ENCODE peak calls at places on chromosomes 5 and 9, in five cellular contexts. W, I, L, H and J are unnamed samples.

GRCh38 chr5:149128023-149128875 is 13.0 kb upstream of the ABLIM3 start:
- DNase-seq in W (peak; percentile 51), I (peak; percentile 74), L (no peak), H (peak; percentile 40), J (no peak)

GRCh38 chr9:112885324-112885723 is 5.4 kb downstream of the SLC46A2 start:
- DNase-seq in W (no peak), I (no peak), L (no peak), H (no peak), J (no peak)

GRCh38 chr5:57302164-57302563 is 128.3 kb downstream of the GPBP1 start:
- DNase-seq in W (peak; percentile 46), I (peak; percentile 61), L (peak; percentile 16), H (no peak), J (no peak)

GRCh38 chr9:114006931-114007691 is 71.0 kb downstream of the AMBP start:
- DNase-seq in W (no peak), I (no peak), L (no peak), H (no peak), J (peak; percentile 2)

GRCh38 chr5:92627186-92627585 is 953.8 kb downstream of the NR2F1-AS1 start:
- DNase-seq in W (no peak), I (no peak), L (no peak), H (no peak), J (no peak)

GRCh38 chr5:131677115-131677514 is 42.1 kb upstream of the RAPGEF6 start:
- DNase-seq in W (no peak), I (no peak), L (no peak), H (no peak), J (no peak)

GRCh38 chr9:92026206-92027002 is 76.4 kb upstream of the ROR2 start:
- DNase-seq in W (no peak), I (no peak), L (no peak), H (no peak), J (no peak)

GRCh38 chr5:115685480-115685879 is 59.6 kb upstream of the TMED7 start:
- DNase-seq in W (no peak), I (no peak), L (no peak), H (no peak), J (no peak)

GRCh38 chr9:115615821-115616665 is 498.1 kb upstream of the TNC start:
- DNase-seq in W (peak; percentile 78), I (peak; percentile 99), L (peak; percentile 92), H (no peak), J (no peak)

GRCh38 chr9:18928711-18929110 is 104.3 kb downstream of the SAXO1 start:
- DNase-seq in W (no peak), I (peak; percentile 42), L (peak; percentile 16), H (no peak), J (no peak)

GRCh38 chr5:136132087-136132486 is 558 bp upstream of the SMAD5 start:
- DNase-seq in W (no peak), I (peak; percentile 27), L (no peak), H (peak; percentile 35), J (no peak)

GRCh38 chr9:1708215-1708614 is 306.9 kb upstream of the SMARCA2 start:
- DNase-seq in W (no peak), I (no peak), L (no peak), H (no peak), J (no peak)

GRCh38 chr5:52725065-52725746 is 62.5 kb upstream of the ITGA1 start:
- DNase-seq in W (no peak), I (peak; percentile 77), L (no peak), H (peak; percentile 5), J (peak; percentile 73)

GRCh38 chr9:130932220-130933069 is 6.6 kb downstream of the FIBCD1 start:
- DNase-seq in W (peak; percentile 93), I (peak; percentile 75), L (peak; percentile 67), H (no peak), J (no peak)

GRCh38 chr9:133403766-133404439 is 13.9 kb downstream of the REXO4 start:
- DNase-seq in W (no peak), I (no peak), L (no peak), H (peak; percentile 49), J (peak; percentile 43)